ENCODE peak calls at places on chromosome 7, in four cellular contexts. M is K562, X is A549, G is IMR-90. Z is an unnamed sample.

GRCh38 chr7:326845-327304 is 36.9 kb downstream of the FOXL3 start:
- DNase-seq in G (peak; percentile 20), M (no peak), X (no peak), Z (no peak)

GRCh38 chr7:1542841-1543747 is 12.6 kb downstream of the MAFK start:
- DNase-seq in G (no peak), X (no peak), M (no peak), Z (no peak)

GRCh38 chr7:66883716-66884115 is 37.3 kb upstream of the TMEM248 start:
- DNase-seq in M (no peak), G (peak; percentile 77), X (no peak), Z (no peak)

GRCh38 chr7:126791306-126791705 is 461.4 kb downstream of the GRM8 start:
- DNase-seq in X (no peak), G (no peak), M (no peak), Z (no peak)

GRCh38 chr7:113159746-113160339 is 41.5 kb upstream of the SMIM30 start:
- DNase-seq in M (peak; percentile 57), X (peak; percentile 16), G (peak; percentile 45), Z (no peak)

GRCh38 chr7:110841840-110842579 is 248.9 kb upstream of the LRRN3 start:
- DNase-seq in M (no peak), X (no peak), G (no peak), Z (no peak)

GRCh38 chr7:3282457-3282856 is 18.6 kb upstream of the SDK1 start:
- DNase-seq in G (no peak), M (no peak), X (no peak), Z (no peak)

GRCh38 chr7:116911799-116912198 is 41.5 kb upstream of the ST7 start:
- DNase-seq in G (no peak), X (no peak), M (no peak), Z (no peak)

GRCh38 chr7:156516791-156517378 is 123.7 kb upstream of the RNF32 start:
- DNase-seq in G (no peak), M (no peak), X (no peak), Z (no peak)

GRCh38 chr7:131357282-131357880 is 29.7 kb downstream of the MKLN1 start:
- DNase-seq in G (no peak), X (no peak), M (no peak), Z (no peak)

GRCh38 chr7:97419898-97420297 is 302.4 kb downstream of the SDHAF3 start:
- DNase-seq in M (no peak), G (no peak), X (no peak), Z (no peak)

GRCh38 chr7:75776295-75776971 is 4.4 kb upstream of the CCL26 start:
- DNase-seq in X (no peak), G (peak; percentile 89), M (no peak), Z (peak; percentile 55)

GRCh38 chr7:107857541-107857912 is 33.5 kb upstream of the DLD start:
- DNase-seq in X (no peak), M (no peak), G (peak; percentile 33), Z (no peak)

GRCh38 chr7:140417456-140418155 is 13.7 kb downstream of the RAB19 start:
- DNase-seq in X (no peak), M (no peak), G (no peak), Z (no peak)

GRCh38 chr7:85074-85945 is 107.1 kb upstream of the FAM20C start:
- DNase-seq in X (no peak), G (peak; percentile 54), M (no peak), Z (no peak)

GRCh38 chr7:157693071-157693520 is 356.3 kb downstream of the DNAJB6 start:
- DNase-seq in X (no peak), M (no peak), G (no peak), Z (no peak)

GRCh38 chr7:114825423-114825951 is 96.4 kb upstream of the MDFIC start:
- DNase-seq in G (no peak), X (no peak), M (no peak), Z (no peak)

GRCh38 chr7:127912901-127913300 is 118.3 kb downstream of the LRRC4 start:
- DNase-seq in M (no peak), X (no peak), G (no peak), Z (no peak)

GRCh38 chr7:1670894-1671875 is 1.1 kb downstream of the ELFN1 start:
- DNase-seq in M (no peak), G (no peak), X (no peak), Z (no peak)

GRCh38 chr7:11290859-11291258 is 317.2 kb downstream of the PHF14 start:
- DNase-seq in G (no peak), X (no peak), M (no peak), Z (no peak)

GRCh38 chr7:147497246-147497645 is 1093.3 kb upstream of the C7orf33 start:
- DNase-seq in X (no peak), M (no peak), G (no peak), Z (no peak)

GRCh38 chr7:143315782-143316181 is at the start of gene CLCN1:
- DNase-seq in G (no peak), M (no peak), X (no peak), Z (no peak)

GRCh38 chr7:143314107-143314506 is 1.8 kb upstream of the CLCN1 start:
- DNase-seq in G (no peak), X (no peak), M (no peak), Z (no peak)

GRCh38 chr7:143318661-143319060 is 2.8 kb downstream of the CLCN1 start:
- DNase-seq in X (no peak), G (peak; percentile 49), M (no peak), Z (no peak)

GRCh38 chr7:143320620-143321019 is 4.7 kb downstream of the CLCN1 start:
- DNase-seq in G (no peak), X (no peak), M (no peak), Z (no peak)

GRCh38 chr7:143316492-143316891 is 581 bp downstream of the CLCN1 start:
- DNase-seq in M (no peak), G (no peak), X (no peak), Z (no peak)
- H3K4me1 ChIP-seq in M (no peaks in the 10 kb centered on the region), G (peaks cover 6% of the 10 kb centered on the region), X (peaks cover 15% of the 10 kb centered on the region), Z (peaks cover 11% of the 10 kb centered on the region)

GRCh38 chr7:51040777-51041176 is 258.1 kb upstream of the GRB10 start:
- DNase-seq in M (no peak), G (no peak), X (no peak), Z (no peak)
- TF ChIP-seq ELK1 in M (no peak), G (no peak), X (no peak), Z (no peak)

DNA sequence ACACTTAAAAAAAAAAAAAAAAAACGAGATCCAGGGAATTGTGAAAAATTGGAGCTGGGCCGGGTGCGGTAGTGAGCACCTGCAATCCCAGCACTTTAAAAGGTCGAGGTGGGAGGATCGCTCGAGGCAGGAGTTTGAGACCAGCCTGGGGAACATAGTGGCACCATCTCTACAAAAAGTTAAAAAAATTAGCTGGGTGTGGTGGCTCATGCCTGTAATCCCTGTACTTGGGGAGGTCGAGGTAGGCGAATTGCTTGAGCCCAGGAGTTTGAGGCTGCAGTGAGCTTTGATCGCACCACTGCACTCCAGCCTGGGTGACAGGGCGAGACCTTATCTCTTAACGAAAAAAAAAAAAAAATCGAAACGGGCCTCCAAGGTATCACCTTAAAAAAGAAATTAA is 2.0 kb downstream of the CLDN4 start:
- DNase-seq in X (no peak), G (no peak), M (no peak), Z (no peak)
- H3K4me1 ChIP-seq in X (peaks cover 57% of the 10 kb centered on the region), G (peaks cover 11% of the 10 kb centered on the region), M (peaks cover 39% of the 10 kb centered on the region), Z (peaks cover 3% of the 10 kb centered on the region)

GRCh38 chr7:80453699-80454340 is 58.0 kb downstream of the GNAT3 start:
- DNase-seq in G (peak; percentile 56), X (peak; percentile 10), M (no peak), Z (no peak)
- TF ChIP-seq ELK1 in G (no peak), X (no peak), M (no peak), Z (no peak)

GRCh38 chr7:95396136-95397032 is at the start of gene PON3:
- DNase-seq in M (peak; percentile 41), G (no peak), X (peak; percentile 89), Z (no peak)

GRCh38 chr7:95397381-95397780 is 1.2 kb upstream of the PON3 start:
- DNase-seq in M (no peak), X (no peak), G (no peak), Z (no peak)

GRCh38 chr7:95395755-95396135 is 430 bp downstream of the PON3 start:
- DNase-seq in X (no peak), G (no peak), M (no peak), Z (no peak)

GRCh38 chr7:95394370-95394769 is 1.8 kb downstream of the PON3 start:
- DNase-seq in G (no peak), X (no peak), M (no peak), Z (no peak)

DNA sequence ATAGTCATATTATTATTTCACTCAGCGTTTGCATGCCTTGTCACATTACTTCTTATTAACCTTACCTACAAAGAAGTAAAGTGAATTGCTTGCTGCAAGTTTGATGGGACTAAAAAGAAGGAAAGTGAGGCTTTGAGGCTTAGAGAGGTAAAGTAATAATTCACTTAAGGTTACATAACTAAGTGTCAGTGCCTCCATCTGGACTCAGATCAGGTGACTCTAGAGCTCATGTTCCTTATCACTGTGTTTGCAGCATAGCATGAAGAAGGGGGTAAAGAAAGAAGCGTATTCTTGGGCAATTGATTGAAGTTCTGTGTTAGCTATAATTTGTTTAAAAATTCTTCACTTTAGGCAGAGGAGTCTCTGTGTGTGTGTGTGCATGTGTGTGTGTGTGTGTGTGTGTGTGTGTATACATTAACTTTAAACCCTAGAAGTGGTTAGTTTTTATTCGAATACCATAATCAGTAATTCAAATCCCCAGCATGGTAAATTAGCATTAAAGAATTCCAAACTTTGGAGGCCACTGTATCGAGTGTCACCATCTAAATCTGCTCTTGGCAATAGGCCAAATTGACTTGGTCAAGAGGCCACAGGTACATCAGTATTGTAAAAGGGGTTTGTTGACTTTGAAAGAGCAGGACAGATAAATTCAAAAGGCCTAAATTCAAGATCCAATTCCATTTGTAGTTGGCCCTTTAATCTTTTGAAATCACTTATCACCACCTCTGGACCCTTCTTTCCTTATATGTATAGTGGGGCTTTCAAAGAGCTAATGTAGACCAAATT is 2.2 kb upstream of the PON3 start:
- DNase-seq in G (no peak), M (no peak), X (no peak), Z (no peak)
- H3K4me1 ChIP-seq in G (no peaks in the 10 kb centered on the region), M (peaks cover 8% of the 10 kb centered on the region), X (peaks cover 61% of the 10 kb centered on the region), Z (no peaks in the 10 kb centered on the region)

DNA sequence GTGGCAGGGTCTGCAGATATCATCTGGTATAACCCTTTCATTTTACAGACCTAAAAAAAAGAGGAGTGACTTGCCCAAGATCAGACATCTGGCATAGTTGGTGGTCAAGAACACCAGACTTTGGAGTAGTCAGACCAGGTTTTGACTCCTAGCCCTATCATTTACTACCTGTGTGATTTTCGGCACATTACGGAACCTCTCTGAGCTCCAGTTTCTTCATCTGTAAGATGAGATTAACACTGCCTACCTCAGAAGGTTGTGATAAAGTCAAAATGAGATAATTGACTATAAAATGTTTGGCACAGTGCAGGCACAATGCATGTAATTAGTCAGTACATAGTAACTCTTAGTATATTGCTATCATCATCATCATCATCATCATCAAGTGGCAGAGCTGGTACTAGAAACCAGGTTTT is 1.2 kb downstream of the STRIP2 start:
- DNase-seq in M (no peak), G (no peak), X (no peak), Z (no peak)
- TF ChIP-seq ELK1 in M (no peak), G (no peak), X (no peak), Z (no peak)

Z was measured in GM12878.